ENCODE peak calls at places on chromosomes 6 and 20, in nine cellular contexts. One of them, this sample, is unnamed.

GRCh38 chr6:3230275-3231212 is 3.1 kb upstream of the TUBB2B start:
- DNase-seq in islet precursor cell: no peak
- DNase-seq in activated T-cell treated with anti-CD3 and anti-CD28 coated beads, Interleukin-2, amount 50 U/mL, for 72 hours: no peak
- DNase-seq in activated CD4-positive, alpha-beta T cell treated with anti-CD3 and anti-CD28 coated beads for 24 hours: no peak
- DNase-seq in M059J: peak
- DNase-seq in T-helper 9 cell: no peak
- DNase-seq in SHP77: peak
- DNase-seq in RKO: no peak
- DNase-seq in endothelial cell: peak
- DNase-seq in this sample: peak

GRCh38 chr6:2480267-2480966 is 235.0 kb upstream of the GMDS start:
- DNase-seq in islet precursor cell: no peak
- DNase-seq in activated T-cell treated with anti-CD3 and anti-CD28 coated beads, Interleukin-2, amount 50 U/mL, for 72 hours: no peak
- DNase-seq in activated CD4-positive, alpha-beta T cell treated with anti-CD3 and anti-CD28 coated beads for 24 hours: no peak
- DNase-seq in M059J: no peak
- DNase-seq in T-helper 9 cell: no peak
- DNase-seq in SHP77: no peak
- DNase-seq in RKO: no peak
- DNase-seq in endothelial cell: no peak
- DNase-seq in this sample: no peak

GRCh38 chr6:160103825-160104100 is 17.9 kb upstream of the SLC22A1 start:
- DNase-seq in islet precursor cell: no peak
- DNase-seq in activated T-cell treated with anti-CD3 and anti-CD28 coated beads, Interleukin-2, amount 50 U/mL, for 72 hours: no peak
- DNase-seq in activated CD4-positive, alpha-beta T cell treated with anti-CD3 and anti-CD28 coated beads for 24 hours: no peak
- DNase-seq in M059J: no peak
- DNase-seq in T-helper 9 cell: no peak
- DNase-seq in SHP77: no peak
- DNase-seq in RKO: no peak
- DNase-seq in endothelial cell: no peak
- DNase-seq in this sample: no peak

GRCh38 chr6:134351615-134352474 is 33.9 kb upstream of the SGK1 start:
- DNase-seq in islet precursor cell: peak
- DNase-seq in activated T-cell treated with anti-CD3 and anti-CD28 coated beads, Interleukin-2, amount 50 U/mL, for 72 hours: no peak
- DNase-seq in activated CD4-positive, alpha-beta T cell treated with anti-CD3 and anti-CD28 coated beads for 24 hours: no peak
- DNase-seq in M059J: no peak
- DNase-seq in T-helper 9 cell: no peak
- DNase-seq in SHP77: no peak
- DNase-seq in RKO: no peak
- DNase-seq in endothelial cell: no peak
- DNase-seq in this sample: peak

GRCh38 chr6:81944661-81945060 is 192.2 kb upstream of the TENT5A start:
- DNase-seq in islet precursor cell: no peak
- DNase-seq in activated T-cell treated with anti-CD3 and anti-CD28 coated beads, Interleukin-2, amount 50 U/mL, for 72 hours: no peak
- DNase-seq in activated CD4-positive, alpha-beta T cell treated with anti-CD3 and anti-CD28 coated beads for 24 hours: no peak
- DNase-seq in M059J: no peak
- DNase-seq in T-helper 9 cell: no peak
- DNase-seq in SHP77: no peak
- DNase-seq in RKO: no peak
- DNase-seq in endothelial cell: no peak
- DNase-seq in this sample: no peak

GRCh38 chr6:157891544-157892362 is 68.7 kb downstream of the SNX9 start:
- DNase-seq in islet precursor cell: no peak
- DNase-seq in activated T-cell treated with anti-CD3 and anti-CD28 coated beads, Interleukin-2, amount 50 U/mL, for 72 hours: no peak
- DNase-seq in activated CD4-positive, alpha-beta T cell treated with anti-CD3 and anti-CD28 coated beads for 24 hours: no peak
- DNase-seq in M059J: no peak
- DNase-seq in T-helper 9 cell: no peak
- DNase-seq in SHP77: no peak
- DNase-seq in RKO: no peak
- DNase-seq in endothelial cell: no peak
- DNase-seq in this sample: no peak

GRCh38 chr6:27547157-27548075 is 74.5 kb upstream of the ZNF184 start:
- DNase-seq in islet precursor cell: peak
- DNase-seq in activated T-cell treated with anti-CD3 and anti-CD28 coated beads, Interleukin-2, amount 50 U/mL, for 72 hours: peak
- DNase-seq in activated CD4-positive, alpha-beta T cell treated with anti-CD3 and anti-CD28 coated beads for 24 hours: peak
- DNase-seq in M059J: peak
- DNase-seq in T-helper 9 cell: no peak
- DNase-seq in SHP77: peak
- DNase-seq in RKO: peak
- DNase-seq in endothelial cell: peak
- DNase-seq in this sample: peak

GRCh38 chr6:84811351-84811750 is 47.0 kb upstream of the TBX18 start:
- DNase-seq in islet precursor cell: no peak
- DNase-seq in activated T-cell treated with anti-CD3 and anti-CD28 coated beads, Interleukin-2, amount 50 U/mL, for 72 hours: no peak
- DNase-seq in activated CD4-positive, alpha-beta T cell treated with anti-CD3 and anti-CD28 coated beads for 24 hours: no peak
- DNase-seq in M059J: no peak
- DNase-seq in T-helper 9 cell: no peak
- DNase-seq in SHP77: no peak
- DNase-seq in RKO: no peak
- DNase-seq in endothelial cell: no peak
- DNase-seq in this sample: no peak

GRCh38 chr6:168196881-168197635 is 118.0 kb upstream of the FRMD1 start:
- DNase-seq in islet precursor cell: peak
- DNase-seq in activated T-cell treated with anti-CD3 and anti-CD28 coated beads, Interleukin-2, amount 50 U/mL, for 72 hours: no peak
- DNase-seq in activated CD4-positive, alpha-beta T cell treated with anti-CD3 and anti-CD28 coated beads for 24 hours: no peak
- DNase-seq in M059J: no peak
- DNase-seq in T-helper 9 cell: no peak
- DNase-seq in SHP77: no peak
- DNase-seq in RKO: no peak
- DNase-seq in endothelial cell: no peak
- DNase-seq in this sample: peak

GRCh38 chr6:45488884-45489283 is 111.2 kb upstream of the SUPT3H start:
- DNase-seq in islet precursor cell: no peak
- DNase-seq in activated T-cell treated with anti-CD3 and anti-CD28 coated beads, Interleukin-2, amount 50 U/mL, for 72 hours: no peak
- DNase-seq in activated CD4-positive, alpha-beta T cell treated with anti-CD3 and anti-CD28 coated beads for 24 hours: no peak
- DNase-seq in M059J: no peak
- DNase-seq in T-helper 9 cell: no peak
- DNase-seq in SHP77: no peak
- DNase-seq in RKO: no peak
- DNase-seq in endothelial cell: no peak
- DNase-seq in this sample: no peak

GRCh38 chr6:165922309-165922794 is 245.3 kb downstream of the TBXT start:
- DNase-seq in islet precursor cell: no peak
- DNase-seq in activated T-cell treated with anti-CD3 and anti-CD28 coated beads, Interleukin-2, amount 50 U/mL, for 72 hours: no peak
- DNase-seq in activated CD4-positive, alpha-beta T cell treated with anti-CD3 and anti-CD28 coated beads for 24 hours: no peak
- DNase-seq in M059J: no peak
- DNase-seq in T-helper 9 cell: no peak
- DNase-seq in SHP77: no peak
- DNase-seq in RKO: no peak
- DNase-seq in endothelial cell: no peak
- DNase-seq in this sample: no peak

GRCh38 chr6:42923656-42924055 is 5.6 kb upstream of the CNPY3 start:
- DNase-seq in islet precursor cell: no peak
- DNase-seq in activated T-cell treated with anti-CD3 and anti-CD28 coated beads, Interleukin-2, amount 50 U/mL, for 72 hours: no peak
- DNase-seq in activated CD4-positive, alpha-beta T cell treated with anti-CD3 and anti-CD28 coated beads for 24 hours: no peak
- DNase-seq in M059J: no peak
- DNase-seq in T-helper 9 cell: no peak
- DNase-seq in SHP77: no peak
- DNase-seq in RKO: no peak
- DNase-seq in endothelial cell: no peak
- DNase-seq in this sample: no peak

GRCh38 chr20:19832875-19833274 is 74.8 kb downstream of the RIN2 start:
- DNase-seq in islet precursor cell: peak
- DNase-seq in activated T-cell treated with anti-CD3 and anti-CD28 coated beads, Interleukin-2, amount 50 U/mL, for 72 hours: peak
- DNase-seq in activated CD4-positive, alpha-beta T cell treated with anti-CD3 and anti-CD28 coated beads for 24 hours: peak
- DNase-seq in M059J: no peak
- DNase-seq in T-helper 9 cell: no peak
- DNase-seq in SHP77: no peak
- DNase-seq in RKO: no peak
- DNase-seq in endothelial cell: no peak
- DNase-seq in this sample: no peak

GRCh38 chr20:18165553-18165952 is 27.9 kb downstream of the KAT14 start:
- DNase-seq in islet precursor cell: no peak
- DNase-seq in activated T-cell treated with anti-CD3 and anti-CD28 coated beads, Interleukin-2, amount 50 U/mL, for 72 hours: no peak
- DNase-seq in activated CD4-positive, alpha-beta T cell treated with anti-CD3 and anti-CD28 coated beads for 24 hours: no peak
- DNase-seq in M059J: no peak
- DNase-seq in T-helper 9 cell: no peak
- DNase-seq in SHP77: no peak
- DNase-seq in RKO: no peak
- DNase-seq in endothelial cell: peak
- DNase-seq in this sample: no peak

GRCh38 chr6:62429781-62430180 is 143.8 kb upstream of the KHDRBS2 start:
- DNase-seq in islet precursor cell: no peak
- DNase-seq in activated T-cell treated with anti-CD3 and anti-CD28 coated beads, Interleukin-2, amount 50 U/mL, for 72 hours: no peak
- DNase-seq in activated CD4-positive, alpha-beta T cell treated with anti-CD3 and anti-CD28 coated beads for 24 hours: no peak
- DNase-seq in M059J: no peak
- DNase-seq in T-helper 9 cell: no peak
- DNase-seq in SHP77: no peak
- DNase-seq in RKO: no peak
- DNase-seq in endothelial cell: no peak
- DNase-seq in this sample: no peak

GRCh38 chr20:24504331-24505285 is 35.2 kb downstream of the SYNDIG1 start:
- DNase-seq in islet precursor cell: no peak
- DNase-seq in activated T-cell treated with anti-CD3 and anti-CD28 coated beads, Interleukin-2, amount 50 U/mL, for 72 hours: no peak
- DNase-seq in activated CD4-positive, alpha-beta T cell treated with anti-CD3 and anti-CD28 coated beads for 24 hours: no peak
- DNase-seq in M059J: no peak
- DNase-seq in T-helper 9 cell: no peak
- DNase-seq in SHP77: no peak
- DNase-seq in RKO: no peak
- DNase-seq in endothelial cell: no peak
- DNase-seq in this sample: no peak

GRCh38 chr6:35725721-35726438 is 11.0 kb upstream of the ARMC12 start:
- DNase-seq in islet precursor cell: no peak
- DNase-seq in activated T-cell treated with anti-CD3 and anti-CD28 coated beads, Interleukin-2, amount 50 U/mL, for 72 hours: no peak
- DNase-seq in activated CD4-positive, alpha-beta T cell treated with anti-CD3 and anti-CD28 coated beads for 24 hours: no peak
- DNase-seq in M059J: no peak
- DNase-seq in T-helper 9 cell: no peak
- DNase-seq in SHP77: no peak
- DNase-seq in RKO: no peak
- DNase-seq in endothelial cell: no peak
- DNase-seq in this sample: peak

GRCh38 chr6:2738373-2738979 is 12.2 kb downstream of the MYLK4 start:
- DNase-seq in islet precursor cell: peak
- DNase-seq in activated T-cell treated with anti-CD3 and anti-CD28 coated beads, Interleukin-2, amount 50 U/mL, for 72 hours: peak
- DNase-seq in activated CD4-positive, alpha-beta T cell treated with anti-CD3 and anti-CD28 coated beads for 24 hours: peak
- DNase-seq in M059J: peak
- DNase-seq in T-helper 9 cell: peak
- DNase-seq in SHP77: peak
- DNase-seq in RKO: peak
- DNase-seq in endothelial cell: peak
- DNase-seq in this sample: peak

GRCh38 chr20:18679020-18679419 is 91.2 kb downstream of the DTD1 start:
- DNase-seq in islet precursor cell: no peak
- DNase-seq in activated T-cell treated with anti-CD3 and anti-CD28 coated beads, Interleukin-2, amount 50 U/mL, for 72 hours: no peak
- DNase-seq in activated CD4-positive, alpha-beta T cell treated with anti-CD3 and anti-CD28 coated beads for 24 hours: no peak
- DNase-seq in M059J: peak
- DNase-seq in T-helper 9 cell: no peak
- DNase-seq in SHP77: no peak
- DNase-seq in RKO: no peak
- DNase-seq in endothelial cell: no peak
- DNase-seq in this sample: no peak

GRCh38 chr20:15835811-15836210 is 737.4 kb downstream of the KIF16B start:
- DNase-seq in islet precursor cell: no peak
- DNase-seq in activated T-cell treated with anti-CD3 and anti-CD28 coated beads, Interleukin-2, amount 50 U/mL, for 72 hours: no peak
- DNase-seq in activated CD4-positive, alpha-beta T cell treated with anti-CD3 and anti-CD28 coated beads for 24 hours: no peak
- DNase-seq in M059J: no peak
- DNase-seq in T-helper 9 cell: no peak
- DNase-seq in SHP77: no peak
- DNase-seq in RKO: no peak
- DNase-seq in endothelial cell: no peak
- DNase-seq in this sample: no peak

GRCh38 chr6:164099535-164099982 is 685.0 kb downstream of the QKI start:
- DNase-seq in islet precursor cell: no peak
- DNase-seq in activated T-cell treated with anti-CD3 and anti-CD28 coated beads, Interleukin-2, amount 50 U/mL, for 72 hours: no peak
- DNase-seq in activated CD4-positive, alpha-beta T cell treated with anti-CD3 and anti-CD28 coated beads for 24 hours: no peak
- DNase-seq in M059J: no peak
- DNase-seq in T-helper 9 cell: no peak
- DNase-seq in SHP77: no peak
- DNase-seq in RKO: no peak
- DNase-seq in endothelial cell: no peak
- DNase-seq in this sample: no peak

GRCh38 chr20:46423882-46424482 is 17.6 kb upstream of the ELMO2 start:
- DNase-seq in islet precursor cell: no peak
- DNase-seq in activated T-cell treated with anti-CD3 and anti-CD28 coated beads, Interleukin-2, amount 50 U/mL, for 72 hours: no peak
- DNase-seq in activated CD4-positive, alpha-beta T cell treated with anti-CD3 and anti-CD28 coated beads for 24 hours: no peak
- DNase-seq in M059J: no peak
- DNase-seq in T-helper 9 cell: no peak
- DNase-seq in SHP77: no peak
- DNase-seq in RKO: no peak
- DNase-seq in endothelial cell: no peak
- DNase-seq in this sample: no peak

GRCh38 chr6:137465378-137466009 is 28.7 kb downstream of the OLIG3 start:
- DNase-seq in islet precursor cell: no peak
- DNase-seq in activated T-cell treated with anti-CD3 and anti-CD28 coated beads, Interleukin-2, amount 50 U/mL, for 72 hours: no peak
- DNase-seq in activated CD4-positive, alpha-beta T cell treated with anti-CD3 and anti-CD28 coated beads for 24 hours: no peak
- DNase-seq in M059J: no peak
- DNase-seq in T-helper 9 cell: no peak
- DNase-seq in SHP77: no peak
- DNase-seq in RKO: no peak
- DNase-seq in endothelial cell: no peak
- DNase-seq in this sample: no peak

GRCh38 chr20:8860011-8860495 is 208.8 kb upstream of the PLCB4 start:
- DNase-seq in islet precursor cell: no peak
- DNase-seq in activated T-cell treated with anti-CD3 and anti-CD28 coated beads, Interleukin-2, amount 50 U/mL, for 72 hours: no peak
- DNase-seq in activated CD4-positive, alpha-beta T cell treated with anti-CD3 and anti-CD28 coated beads for 24 hours: no peak
- DNase-seq in M059J: peak
- DNase-seq in T-helper 9 cell: no peak
- DNase-seq in SHP77: no peak
- DNase-seq in RKO: peak
- DNase-seq in endothelial cell: no peak
- DNase-seq in this sample: no peak